ENCODE peak calls at places on chromosomes 2 and 18, in nine cellular contexts. V, B, W, G, S, T, Q, R and L are unnamed samples.

GRCh38 chr2:188079176-188079575 is 212.5 kb upstream of the GULP1 start:
- DNase-seq in W (peak), T (no peak), V (no peak), S (no peak), R (no peak), G (no peak), B (no peak), Q (no peak), L (no peak)

GRCh38 chr2:75256485-75256884 is 57.2 kb upstream of the TACR1 start:
- DNase-seq in W (no peak), G (no peak), V (no peak), S (no peak), B (no peak), Q (no peak), R (no peak), T (no peak), L (no peak)

GRCh38 chr2:120920438-120920814 is 184.8 kb downstream of the GLI2 start:
- DNase-seq in W (no peak), V (no peak), B (no peak), R (no peak), T (no peak), G (no peak), Q (no peak), S (no peak), L (no peak)

GRCh38 chr18:50473896-50474295 is 86.0 kb upstream of the MAPK4 start:
- DNase-seq in R (no peak), W (no peak), G (no peak), B (no peak), V (no peak), T (no peak), S (no peak), Q (no peak), L (no peak)

GRCh38 chr2:58377181-58377580 is 136.1 kb upstream of the FANCL start:
- DNase-seq in T (no peak), G (no peak), Q (no peak), V (no peak), S (no peak), B (no peak), W (no peak), R (no peak), L (no peak)

GRCh38 chr2:38515155-38516074 is 87.3 kb downstream of the HNRNPLL start:
- DNase-seq in W (peak), G (peak), V (no peak), T (no peak), Q (peak), S (no peak), B (peak), R (no peak), L (peak)

GRCh38 chr2:70261501-70261900 is 3.6 kb downstream of the PCYOX1 start:
- DNase-seq in B (no peak), Q (no peak), G (no peak), V (no peak), R (no peak), T (no peak), S (no peak), W (no peak), L (no peak)

GRCh38 chr18:12836551-12836950 is 47.5 kb downstream of the PTPN2 start:
- DNase-seq in R (no peak), V (no peak), Q (no peak), G (no peak), B (no peak), S (no peak), T (no peak), W (no peak), L (no peak)

GRCh38 chr2:62313433-62314227 is 117.7 kb downstream of the B3GNT2 start:
- DNase-seq in V (no peak), W (no peak), R (no peak), Q (no peak), S (no peak), T (no peak), B (no peak), G (no peak), L (no peak)

GRCh38 chr2:47225061-47225783 is 70.1 kb upstream of the STPG4 start:
- DNase-seq in R (peak), S (no peak), Q (no peak), B (peak), G (peak), W (peak), T (peak), V (peak), L (peak)

GRCh38 chr2:176158306-176158643 is 1.2 kb downstream of the HOXD3 start:
- DNase-seq in R (no peak), V (no peak), T (no peak), B (no peak), W (no peak), G (no peak), Q (no peak), S (peak), L (no peak)

GRCh38 chr2:85713836-85714235 is 19.7 kb downstream of the GNLY start:
- DNase-seq in Q (peak), R (no peak), V (no peak), S (no peak), T (no peak), B (no peak), G (no peak), W (no peak), L (peak)

GRCh38 chr2:102103992-102104871 is 38.3 kb upstream of the IL1R1 start:
- DNase-seq in Q (peak), S (no peak), B (no peak), V (peak), G (peak), R (peak), T (peak), W (peak), L (peak)

GRCh38 chr2:62197017-62197586 is 1.2 kb downstream of the B3GNT2 start:
- DNase-seq in Q (no peak), B (no peak), S (no peak), V (peak), W (no peak), G (no peak), R (no peak), T (peak), L (no peak)

GRCh38 chr2:159758686-159759085 is 39.3 kb downstream of the CD302 start:
- DNase-seq in V (no peak), Q (no peak), T (no peak), S (no peak), W (no peak), B (no peak), R (no peak), G (no peak), L (no peak)

GRCh38 chr2:28155627-28156026 is 237.0 kb upstream of the FOSL2 start:
- DNase-seq in R (no peak), G (no peak), Q (no peak), B (peak), S (peak), T (no peak), V (no peak), W (no peak), L (no peak)

GRCh38 chr2:102449370-102449974 is 23.6 kb upstream of the SLC9A4 start:
- DNase-seq in B (peak), T (peak), G (no peak), V (no peak), Q (no peak), R (no peak), W (peak), S (peak), L (peak)

GRCh38 chr2:77018219-77018618 is 504.0 kb downstream of the LRRTM4 start:
- DNase-seq in R (no peak), S (peak), T (no peak), V (no peak), W (no peak), Q (no peak), B (no peak), G (no peak), L (no peak)

DNA sequence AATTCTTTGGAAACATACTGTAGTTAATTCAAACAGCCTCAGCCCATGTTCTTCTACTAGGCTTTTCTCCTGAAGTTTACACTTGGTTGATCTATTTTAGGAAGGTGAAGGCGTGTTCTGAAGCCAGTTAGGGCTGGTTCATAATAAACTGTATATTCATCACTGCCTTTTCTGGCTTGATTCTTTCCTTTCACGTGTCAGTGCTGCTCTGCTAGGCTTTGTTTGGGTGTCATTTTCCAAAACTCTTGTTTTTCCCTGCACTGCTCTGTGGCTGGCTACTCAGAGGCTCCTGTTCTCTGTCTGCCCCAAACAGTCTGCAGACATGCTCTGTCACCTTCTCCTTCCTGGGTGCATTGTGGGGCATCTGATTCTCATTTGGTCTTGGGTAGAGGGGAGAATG is 136.1 kb downstream of the PARD3B start:
- DNase-seq in T (no peak), B (no peak), S (no peak), V (no peak), R (no peak), G (peak), W (no peak), Q (no peak), L (no peak)
- H3K27ac ChIP-seq in T (no peak), B (no peak), S (no peak), V (no peak), R (no peak), G (peak), W (no peak), Q (no peak), L (no peak)

DNA sequence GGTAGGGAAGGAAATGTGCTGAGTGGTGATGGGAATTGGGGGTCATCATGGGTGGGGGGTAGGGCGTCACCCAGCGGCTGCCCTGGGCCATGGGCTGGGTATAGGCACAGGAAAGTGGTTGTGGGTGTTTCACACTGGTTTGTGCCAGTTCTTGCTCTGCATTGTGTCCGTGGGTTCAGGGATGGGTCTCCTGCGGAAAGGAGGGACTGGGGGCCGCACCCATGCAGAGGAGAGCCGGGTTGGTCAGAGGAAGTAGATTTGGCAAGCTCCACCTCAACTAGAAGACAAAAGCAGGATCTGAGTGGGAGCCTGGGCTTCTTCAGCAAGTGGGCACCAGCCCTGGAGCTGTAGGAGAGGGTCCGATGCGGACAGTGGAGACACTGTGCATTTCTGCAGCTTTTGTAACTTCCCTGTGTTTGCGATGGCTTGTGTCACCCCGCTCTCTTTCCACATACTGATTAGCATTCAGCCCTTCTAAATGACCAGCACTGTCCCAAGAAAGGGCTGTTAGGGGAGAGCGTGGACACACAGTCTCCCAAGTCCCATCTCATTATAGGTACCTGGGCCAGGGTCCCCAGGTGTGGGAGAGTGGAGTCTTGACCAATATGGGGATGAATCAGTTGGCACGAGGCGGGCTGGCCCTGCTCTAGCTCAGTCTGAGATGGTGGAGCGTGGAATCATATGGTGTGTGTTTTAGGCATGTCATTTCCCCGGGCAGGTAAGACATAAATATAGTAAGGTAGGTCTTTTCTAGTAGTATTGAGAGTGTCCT is 67.2 kb downstream of the LRRFIP1 start:
- DNase-seq in W (no peak), S (no peak), R (peak), B (no peak), V (no peak), Q (peak), T (no peak), G (peak), L (peak)
- H3K27ac ChIP-seq in W (peak), S (no peak), R (peak), B (no peak), V (peak), Q (peak), T (peak), G (peak), L (peak)

DNA sequence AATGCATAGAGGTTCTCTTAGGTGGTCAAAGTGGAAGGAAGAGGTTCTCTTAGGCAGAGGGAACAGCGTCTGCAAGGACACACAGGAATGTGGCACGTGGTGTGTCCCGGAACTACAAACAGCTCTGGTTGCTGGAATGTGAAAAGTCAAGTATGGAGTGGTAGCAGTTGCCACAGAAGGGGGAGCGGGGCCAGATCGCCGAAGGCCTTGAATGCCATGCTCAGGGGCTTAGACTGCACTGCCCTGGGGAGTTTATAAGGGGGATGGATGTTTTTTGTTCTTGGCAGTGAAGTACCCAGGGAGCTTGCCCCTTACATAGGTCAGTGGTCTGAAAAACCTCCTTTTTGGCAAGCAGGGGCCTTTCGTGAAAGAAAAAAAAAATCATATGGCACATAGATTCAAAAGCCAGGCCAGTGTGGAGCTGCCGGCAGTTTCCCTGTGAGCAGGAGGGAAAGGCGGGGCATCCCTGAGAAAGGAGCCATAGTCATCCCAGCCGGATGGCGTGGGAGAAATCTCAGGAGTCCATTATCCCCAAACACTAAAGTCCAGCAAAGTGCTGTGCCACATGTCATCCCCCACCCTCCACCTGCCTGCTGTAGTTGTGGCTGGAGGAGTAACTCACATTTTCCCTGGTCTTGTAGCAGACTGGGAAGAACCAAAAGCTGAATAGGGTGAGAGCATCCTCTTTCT is 45.4 kb downstream of the GORASP2 start:
- DNase-seq in Q (no peak), W (peak), G (no peak), R (no peak), T (peak), B (no peak), V (no peak), S (peak), L (no peak)
- H3K27ac ChIP-seq in Q (no peak), W (no peak), G (peak), R (no peak), T (no peak), B (no peak), V (no peak), S (no peak), L (no peak)

GRCh38 chr2:227849906-227850305 is 21.5 kb upstream of the DAW1 start:
- DNase-seq in B (no peak), G (no peak), S (no peak), W (no peak), Q (no peak), T (no peak), V (no peak), R (no peak), L (no peak)
- H3K27ac ChIP-seq in B (no peak), G (no peak), S (no peak), W (no peak), Q (no peak), T (no peak), V (no peak), R (no peak), L (no peak)

DNA sequence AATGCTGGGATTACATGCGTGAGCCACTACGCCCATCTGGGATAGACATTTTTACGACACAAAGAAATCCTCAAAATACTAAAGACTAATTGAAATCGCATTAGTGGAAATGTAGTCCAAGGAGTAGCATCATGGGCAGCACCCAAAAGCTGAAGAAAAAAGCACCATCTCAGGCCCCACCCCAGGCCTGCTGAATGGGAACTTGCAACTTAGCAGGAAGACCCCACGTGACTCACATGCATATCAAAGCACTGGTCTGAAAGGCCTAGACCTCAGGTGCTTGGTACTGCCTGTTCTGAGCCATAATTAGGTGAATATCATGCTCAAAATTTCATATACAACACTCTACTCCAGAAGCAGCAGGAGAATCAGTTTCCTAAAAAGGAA is 28.9 kb downstream of the SPRED2 start:
- DNase-seq in Q (no peak), S (peak), W (no peak), B (no peak), V (no peak), T (no peak), G (no peak), R (no peak), L (no peak)
- H3K27ac ChIP-seq in Q (no peak), S (no peak), W (no peak), B (no peak), V (no peak), T (no peak), G (no peak), R (no peak), L (no peak)

GRCh38 chr2:25292408-25292807 is 49.3 kb downstream of the DNMT3A start:
- DNase-seq in S (no peak), W (no peak), B (no peak), T (no peak), Q (no peak), R (no peak), G (no peak), V (no peak), L (no peak)

GRCh38 chr2:25293145-25293544 is 48.6 kb downstream of the DNMT3A start:
- DNase-seq in S (no peak), B (no peak), V (no peak), T (no peak), G (no peak), Q (no peak), R (no peak), W (no peak), L (no peak)

GRCh38 chr2:25294573-25295462 is 46.9 kb downstream of the DNMT3A start:
- DNase-seq in R (no peak), V (peak), B (peak), Q (peak), G (peak), W (peak), T (peak), S (no peak), L (peak)

GRCh38 chr2:25293958-25294513 is 47.7 kb downstream of the DNMT3A start:
- DNase-seq in R (no peak), V (no peak), Q (no peak), T (no peak), B (no peak), W (no peak), G (no peak), S (no peak), L (no peak)

DNA sequence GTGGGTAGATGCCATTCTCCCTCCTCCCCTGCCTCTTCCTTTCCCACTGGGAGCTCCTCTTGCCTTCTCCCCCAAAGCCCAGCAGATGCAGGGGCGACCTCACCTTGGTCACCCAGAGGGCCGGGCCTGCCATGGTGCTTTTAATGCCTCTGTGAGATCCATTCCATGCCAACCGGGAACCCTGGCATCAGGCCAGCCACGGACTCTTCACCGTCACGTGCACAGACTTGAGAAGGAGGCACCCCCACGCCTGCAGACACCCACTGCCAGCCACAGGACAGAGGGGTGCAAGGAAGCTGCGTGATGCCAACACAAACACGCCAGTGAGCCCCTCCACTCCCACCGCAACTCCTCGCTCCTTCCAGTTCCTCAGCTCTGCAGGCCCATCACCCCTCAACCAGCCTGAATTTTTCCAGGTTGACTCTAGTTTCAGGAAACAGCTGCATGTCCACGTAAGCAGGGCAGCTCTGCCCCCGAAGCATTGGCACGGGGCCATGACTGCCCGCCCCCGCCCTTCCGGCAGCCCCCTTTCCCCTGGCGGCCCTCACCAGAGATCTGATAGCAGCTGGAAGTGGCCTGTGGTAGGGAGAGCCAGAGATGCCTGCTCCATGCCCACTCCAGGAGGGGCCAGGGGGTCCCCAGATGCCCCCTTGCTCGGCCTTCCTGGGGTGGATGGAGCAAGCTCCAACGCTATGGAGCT is 50.8 kb downstream of the DNMT3A start:
- DNase-seq in T (no peak), R (no peak), G (peak), Q (no peak), V (no peak), S (no peak), W (no peak), B (no peak), L (peak)
- H3K27ac ChIP-seq in T (no peak), R (no peak), G (no peak), Q (peak), V (no peak), S (no peak), W (no peak), B (no peak), L (peak)